ENCODE peak calls at places on chromosomes 5 and 9, in five cellular contexts. Z is ascending aorta; Q is M059J; R is stimulated activated CD8-positive, alpha-beta memory T cell treated with anti-CD3 and anti-CD28 coated beads, Interleukin-7, amount 100 ng/mL, for 24 hours; B is GDM1. L is an unnamed sample.

GRCh38 chr5:32508806-32509805 is 64.6 kb upstream of the ZFR start:
- DNase-seq in Z (no peak), Q (peak), R (no peak), B (no peak), L (no peak)

GRCh38 chr5:157342822-157343402 is 77.0 kb downstream of the CYFIP2 start:
- DNase-seq in Z (peak), Q (peak), R (peak), B (no peak), L (peak)

GRCh38 chr5:143966280-143966679 is 154.3 kb downstream of the HMHB1 start:
- DNase-seq in Z (no peak), Q (no peak), R (no peak), B (no peak), L (no peak)

GRCh38 chr5:51227963-51228515 is 155.2 kb upstream of the ISL1 start:
- DNase-seq in Z (no peak), Q (no peak), R (no peak), B (no peak), L (no peak)

GRCh38 chr9:136137321-136138054 is 18.8 kb upstream of the TMEM250 start:
- DNase-seq in Z (no peak), Q (peak), R (no peak), B (no peak), L (no peak)

GRCh38 chr9:91077624-91078023 is 276.0 kb downstream of the SYK start:
- DNase-seq in Z (peak), Q (no peak), R (no peak), B (no peak), L (no peak)

GRCh38 chr9:135864447-135865049 is 42.8 kb downstream of the CAMSAP1 start:
- DNase-seq in Z (no peak), Q (peak), R (peak), B (peak), L (peak)

GRCh38 chr9:84667571-84668203 is 1.8 kb upstream of the NTRK2 start:
- DNase-seq in Z (no peak), Q (peak), R (no peak), B (no peak), L (no peak)

GRCh38 chr5:142012186-142012785 is 541 bp downstream of the GNPDA1 start:
- DNase-seq in Z (peak), Q (no peak), R (peak), B (peak), L (peak)

GRCh38 chr5:1763548-1763911 is 36.1 kb downstream of the MRPL36 start:
- DNase-seq in Z (peak), Q (peak), R (no peak), B (no peak), L (peak)

GRCh38 chr5:154214236-154215106 is 23.9 kb downstream of the GALNT10 start:
- DNase-seq in Z (no peak), Q (peak), R (no peak), B (no peak), L (no peak)

GRCh38 chr9:16245756-16246440 is 624.6 kb downstream of the BNC2 start:
- DNase-seq in Z (no peak), Q (peak), R (no peak), B (no peak), L (no peak)

GRCh38 chr9:2036844-2037243 is 21.7 kb downstream of the SMARCA2 start:
- DNase-seq in Z (no peak), Q (no peak), R (no peak), B (no peak), L (no peak)

GRCh38 chr9:137582286-137582860 is 3.6 kb upstream of the DPH7 start:
- DNase-seq in Z (no peak), Q (peak), R (no peak), B (peak), L (no peak)

GRCh38 chr9:84947412-84947972 is 278.0 kb downstream of the NTRK2 start:
- DNase-seq in Z (no peak), Q (peak), R (no peak), B (no peak), L (peak)

GRCh38 chr9:35689601-35690446 is at the start of gene TPM2:
- DNase-seq in Z (peak), Q (no peak), R (no peak), B (no peak), L (peak)

GRCh38 chr9:133907302-133907880 is 84.7 kb downstream of the VAV2 start:
- DNase-seq in Z (no peak), Q (no peak), R (no peak), B (no peak), L (no peak)

GRCh38 chr5:167565555-167565954 is 725.9 kb upstream of the WWC1 start:
- DNase-seq in Z (no peak), Q (peak), R (no peak), B (no peak), L (no peak)

GRCh38 chr9:121567142-121568100 is 67.8 kb upstream of the GGTA1 start:
- DNase-seq in Z (no peak), Q (no peak), R (no peak), B (no peak), L (no peak)

GRCh38 chr9:88994820-88995180 is 3.5 kb downstream of the S1PR3 start:
- DNase-seq in Z (peak), Q (no peak), R (no peak), B (no peak), L (no peak)

GRCh38 chr9:124605258-124605657 is 98.1 kb upstream of the NR5A1 start:
- DNase-seq in Z (no peak), Q (no peak), R (no peak), B (no peak), L (no peak)

GRCh38 chr5:110909950-110910349 is 161.6 kb upstream of the TSLP start:
- DNase-seq in Z (no peak), Q (peak), R (no peak), B (no peak), L (no peak)

GRCh38 chr5:41835625-41836024 is 34.6 kb downstream of the OXCT1 start:
- DNase-seq in Z (peak), Q (peak), R (no peak), B (no peak), L (no peak)

GRCh38 chr5:40521925-40522324 is 157.8 kb upstream of the PTGER4 start:
- DNase-seq in Z (no peak), Q (no peak), R (no peak), B (no peak), L (no peak)

GRCh38 chr5:52838306-52839015 is 50.7 kb downstream of the ITGA1 start:
- DNase-seq in Z (no peak), Q (peak), R (no peak), B (no peak), L (no peak)

L was measured in transverse colon.